ENCODE peak calls at places on chromosomes 7 and 10, in six cellular contexts. P is heart left ventricle; E is RWPE1; Y is naive thymus-derived CD4-positive, alpha-beta T cell; M is stimulated activated CD8-positive, alpha-beta memory T cell treated with anti-CD3 and anti-CD28 coated beads, Interleukin-4, amount 100 ng/mL, for 4 hours; T is NCI-H2029. O is an unnamed sample.
A peak's percentile ranks its signal among the peaks of the same experiment; 100 is the strongest.

GRCh38 chr7:116771640-116772039 is 90.7 kb upstream of the CAPZA2 start:
- DNase-seq in P (no peak), E (no peak), Y (no peak), M (no peak), T (no peak), O (no peak)

GRCh38 chr7:48255046-48255445 is 83.8 kb downstream of the ABCA13 start:
- DNase-seq in P (no peak), E (no peak), Y (no peak), M (no peak), T (no peak), O (no peak)

GRCh38 chr7:89334785-89335184 is 539.2 kb upstream of the TEX47 start:
- DNase-seq in P (no peak), E (no peak), Y (no peak), M (no peak), T (no peak), O (no peak)

GRCh38 chr7:151122276-151122675 is 36.0 kb downstream of the AGAP3 start:
- DNase-seq in P (no peak), E (no peak), Y (no peak), M (no peak), T (no peak), O (peak; percentile 78)

GRCh38 chr7:713488-714230 is 12.8 kb upstream of the DNAAF5 start:
- DNase-seq in P (no peak), E (no peak), Y (no peak), M (no peak), T (no peak), O (peak; percentile 18)

GRCh38 chr10:3886666-3887251 is 101.8 kb upstream of the KLF6 start:
- DNase-seq in P (peak; percentile 30), E (peak; percentile 48), Y (no peak), M (no peak), T (no peak), O (no peak)

GRCh38 chr10:20593649-20594048 is 303.5 kb downstream of the NEBL start:
- DNase-seq in P (no peak), E (no peak), Y (no peak), M (no peak), T (no peak), O (no peak)

GRCh38 chr7:63008366-63008765 is 990.3 kb upstream of the ZNF722 start:
- DNase-seq in P (no peak), E (no peak), Y (no peak), M (no peak), T (no peak), O (no peak)

O was measured in left lung.